ENCODE peak calls at places on chromosomes 12 and 14, in eight cellular contexts. Y, J, O, L, I, P, B and R are unnamed samples.

GRCh38 chr12:43316506-43316905 is 235.5 kb downstream of the ADAMTS20 start:
- DNase-seq in J (no peak), I (no peak), B (no peak), P (no peak), O (no peak), Y (no peak), L (no peak), R (no peak)

GRCh38 chr14:101004954-101005353 is 101.4 kb upstream of the RTL1 start:
- DNase-seq in Y (no peak), P (no peak), J (no peak), B (no peak), O (no peak), I (no peak), L (no peak), R (no peak)

GRCh38 chr14:52730708-52731111 is 744 bp downstream of the STYX start:
- DNase-seq in O (no peak), B (no peak), I (no peak), Y (no peak), P (no peak), J (no peak), L (no peak), R (no peak)

GRCh38 chr14:45787167-45787566 is 534.2 kb upstream of the MIS18BP1 start:
- DNase-seq in O (no peak), L (no peak), I (no peak), B (no peak), J (no peak), Y (no peak), P (no peak), R (no peak)

GRCh38 chr12:45994736-45995135 is 4.4 kb upstream of the SCAF11 start:
- DNase-seq in B (no peak), Y (no peak), P (peak), O (no peak), I (no peak), J (no peak), L (no peak), R (no peak)

GRCh38 chr12:52876371-52876770 is 27.6 kb upstream of the KRT78 start:
- DNase-seq in B (no peak), J (no peak), P (no peak), Y (no peak), I (peak), L (no peak), O (no peak), R (no peak)

GRCh38 chr12:1911598-1912575 is 6.6 kb downstream of the CACNA2D4 start:
- DNase-seq in P (no peak), Y (no peak), B (no peak), L (no peak), J (no peak), O (peak), I (no peak), R (no peak)

GRCh38 chr14:25056688-25057078 is 6.7 kb upstream of the STXBP6 start:
- DNase-seq in I (no peak), P (no peak), B (no peak), J (no peak), O (no peak), Y (no peak), L (no peak), R (no peak)

GRCh38 chr14:100879782-100880181 is 23.7 kb downstream of the RTL1 start:
- DNase-seq in P (no peak), I (peak), Y (no peak), L (no peak), J (no peak), B (no peak), O (no peak), R (no peak)

GRCh38 chr12:120234643-120235368 is 30.7 kb downstream of the PXN start:
- DNase-seq in Y (peak), I (no peak), B (no peak), L (no peak), O (peak), J (no peak), P (no peak), R (peak)

GRCh38 chr12:109741970-109742372 is 28.3 kb downstream of the FAM222A start:
- DNase-seq in P (no peak), O (no peak), I (peak), Y (no peak), L (no peak), J (no peak), B (no peak), R (no peak)